ENCODE peak calls at places on chromosomes 1 and 21, in nine cellular contexts. B is CD8-positive, alpha-beta memory T cell; T is HCT116; R is iPS DF 19.7; S is T-cell; O is lower lobe of right lung; P is RPMI7951; Y is dorsolateral prefrontal cortex; X is activated naive CD8-positive, alpha-beta T cell treated with anti-CD3 and anti-CD28 coated beads, Interleukin-2, amount 50 U/mL, for 24 hours. Z is an unnamed sample.

GRCh38 chr21:26055010-26055409 is 115.6 kb downstream of the APP start:
- DNase-seq in Y (no peak), X (no peak), R (no peak), P (no peak), S (no peak), B (no peak), O (no peak), T (no peak), Z (no peak)

GRCh38 chr1:57319165-57319564 is 104.7 kb downstream of the DAB1 start:
- DNase-seq in X (no peak), O (no peak), R (no peak), S (no peak), T (no peak), B (no peak), Y (no peak), P (peak; percentile 10), Z (peak; percentile 45)

GRCh38 chr1:164637461-164638375 is 78.7 kb downstream of the PBX1 start:
- DNase-seq in R (no peak), Y (peak; percentile 69), X (no peak), O (no peak), T (peak; percentile 56), P (peak; percentile 75), B (no peak), S (no peak), Z (peak; percentile 72)

GRCh38 chr1:168298446-168298845 is 17.8 kb downstream of the TBX19 start:
- DNase-seq in P (no peak), O (no peak), Y (no peak), B (no peak), T (no peak), S (no peak), X (no peak), R (no peak), Z (no peak)

GRCh38 chr1:201713093-201713810 is 115.7 kb upstream of the IPO9 start:
- DNase-seq in T (peak; percentile 93), P (peak; percentile 99), S (no peak), O (peak; percentile 91), Y (peak; percentile 61), R (no peak), B (no peak), X (peak; percentile 8), Z (peak; percentile 99)

GRCh38 chr1:202304370-202304769 is 37.4 kb downstream of the UBE2T start:
- DNase-seq in P (no peak), Y (no peak), T (no peak), O (no peak), B (no peak), S (no peak), R (no peak), X (no peak), Z (no peak)

GRCh38 chr1:145962157-145963102 is 1.9 kb downstream of the ANKRD34A start:
- DNase-seq in O (no peak), S (peak; percentile 17), X (peak; percentile 47), R (no peak), B (peak; percentile 41), T (no peak), P (peak; percentile 42), Y (peak; percentile 77), Z (no peak)

GRCh38 chr1:51433269-51433971 is 85.6 kb downstream of the EPS15 start:
- DNase-seq in X (no peak), Y (no peak), O (no peak), T (no peak), R (no peak), B (no peak), P (peak; percentile 27), S (no peak), Z (peak; percentile 39)

GRCh38 chr1:205983925-205984725 is 19.1 kb downstream of the RAB7B start:
- DNase-seq in P (peak; percentile 44), B (no peak), R (peak; percentile 35), Y (peak; percentile 80), T (peak; percentile 44), S (no peak), O (peak; percentile 67), X (peak; percentile 53), Z (peak; percentile 57)

GRCh38 chr1:39142394-39143060 is 62.0 kb upstream of the MACF1 start:
- DNase-seq in R (peak; percentile 77), B (no peak), X (no peak), O (peak; percentile 66), S (no peak), Y (no peak), P (no peak), T (peak; percentile 32), Z (no peak)

GRCh38 chr1:117964290-117965038 is 34.9 kb downstream of the WDR3 start:
- DNase-seq in P (no peak), O (no peak), B (no peak), R (no peak), S (no peak), Y (no peak), T (no peak), X (no peak), Z (no peak)

GRCh38 chr1:207996632-207997031 is 85.7 kb upstream of the CD34 start:
- DNase-seq in P (no peak), O (no peak), Y (no peak), X (no peak), R (no peak), S (no peak), T (no peak), B (no peak), Z (no peak)

GRCh38 chr1:110714419-110715107 is 39.8 kb upstream of the KCNA3 start:
- DNase-seq in P (no peak), O (no peak), Y (peak; percentile 48), B (no peak), R (no peak), S (no peak), X (no peak), T (no peak), Z (no peak)

GRCh38 chr1:30757196-30757949 is at the start of gene LAPTM5:
- DNase-seq in S (peak; percentile 48), X (peak; percentile 67), O (peak; percentile 87), B (peak; percentile 64), P (no peak), Y (no peak), R (no peak), T (no peak), Z (no peak)

GRCh38 chr1:1573843-1574720 is 581 bp downstream of the SSU72 start:
- DNase-seq in P (peak; percentile 54), X (peak; percentile 73), T (no peak), B (peak; percentile 68), Y (no peak), O (peak; percentile 72), R (no peak), S (peak; percentile 71), Z (peak; percentile 56)

GRCh38 chr1:99936071-99936470 is 33.7 kb upstream of the SLC35A3 start:
- DNase-seq in P (no peak), O (no peak), X (no peak), T (no peak), Y (no peak), B (no peak), S (no peak), R (no peak), Z (no peak)

GRCh38 chr1:110765640-110766335 is 91.0 kb upstream of the KCNA3 start:
- DNase-seq in B (peak; percentile 37), Y (no peak), R (no peak), P (peak; percentile 55), X (peak; percentile 44), T (peak; percentile 10), O (no peak), S (peak; percentile 52), Z (peak; percentile 4)

GRCh38 chr21:39265603-39266002 is 47.8 kb downstream of the BRWD1 start:
- DNase-seq in B (no peak), X (no peak), P (no peak), T (no peak), R (no peak), S (no peak), O (no peak), Y (no peak), Z (no peak)

GRCh38 chr1:234340528-234340927 is 32.7 kb upstream of the COA6 start:
- DNase-seq in Y (no peak), X (no peak), B (no peak), T (no peak), S (no peak), O (no peak), P (no peak), R (no peak), Z (no peak)

GRCh38 chr1:40750326-40750975 is 33.1 kb upstream of the KCNQ4 start:
- DNase-seq in P (no peak), B (no peak), R (no peak), X (no peak), O (no peak), Y (no peak), S (no peak), T (no peak), Z (no peak)

GRCh38 chr1:72439036-72439435 is 156.7 kb upstream of the NEGR1 start:
- DNase-seq in X (no peak), T (no peak), S (no peak), Y (no peak), B (no peak), P (no peak), R (no peak), O (no peak), Z (peak; percentile 55)

Z was measured in HT1080.